ENCODE peak calls at places on chromosome 21, in seven cellular contexts. M, H, B, U, T, A and F are unnamed samples.

GRCh38 chr21:29849735-29850176 is 90.0 kb downstream of the GRIK1 start:
- DNase-seq in A (peak), B (peak), M (no peak), U (peak), T (no peak), H (peak), F (no peak)

GRCh38 chr21:41186763-41187536 is 19.0 kb downstream of the BACE2 start:
- DNase-seq in H (no peak), T (no peak), B (no peak), U (no peak), M (no peak), A (no peak), F (no peak)

GRCh38 chr21:42553435-42553834 is 39.8 kb downstream of the SLC37A1 start:
- DNase-seq in T (no peak), A (no peak), U (no peak), M (no peak), B (no peak), H (no peak), F (no peak)

GRCh38 chr21:42970946-42971653 is 3.3 kb upstream of the PKNOX1 start:
- DNase-seq in M (no peak), B (no peak), T (no peak), A (no peak), U (no peak), H (no peak), F (no peak)

GRCh38 chr21:31182231-31183129 is 144.2 kb upstream of the KRTAP19-8 start:
- DNase-seq in H (no peak), B (no peak), U (no peak), M (no peak), A (no peak), T (peak), F (no peak)

GRCh38 chr21:19010996-19011395 is 607.4 kb upstream of the TMPRSS15 start:
- DNase-seq in T (no peak), A (no peak), B (no peak), H (no peak), U (no peak), M (no peak), F (no peak)

GRCh38 chr21:29604096-29604495 is 305.4 kb downstream of the BACH1 start:
- DNase-seq in H (no peak), T (no peak), U (no peak), M (no peak), A (no peak), B (no peak), F (no peak)

GRCh38 chr21:27202301-27202700 is 235.4 kb upstream of the ADAMTS5 start:
- DNase-seq in T (no peak), A (no peak), H (no peak), U (no peak), M (no peak), B (no peak), F (no peak)

GRCh38 chr21:45643021-45643980 is at the start of gene PCBP3:
- DNase-seq in U (peak), B (peak), M (peak), T (peak), H (peak), A (peak), F (peak)
- TF ChIP-seq POLR2A in U (peak), B (peak), M (peak), T (no peak), H (peak), A (no peak), F (no peak)

DNA sequence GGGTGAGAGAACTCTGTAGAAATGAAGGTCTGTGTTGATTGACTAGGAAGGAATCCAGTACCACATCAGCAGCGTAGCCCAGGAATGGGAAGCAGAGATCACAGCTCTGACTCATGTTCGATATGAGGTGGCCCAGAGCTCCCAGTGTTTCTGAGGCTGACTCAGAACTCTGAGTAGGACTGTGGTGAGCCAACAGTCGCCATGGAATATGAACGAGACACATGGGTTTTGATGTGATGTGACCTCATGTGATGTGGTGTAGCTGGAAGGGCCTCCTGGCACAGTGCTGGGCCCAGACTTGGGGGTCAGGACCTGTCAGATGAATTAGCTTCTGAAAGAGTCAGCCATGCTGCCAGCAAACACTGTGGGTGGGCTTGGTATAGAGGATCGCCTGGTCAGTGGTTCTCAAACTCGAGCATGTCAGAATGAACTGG is 237.0 kb downstream of the MRPL39 start:
- DNase-seq in H (peak), U (no peak), T (no peak), M (no peak), B (no peak), A (no peak), F (no peak)
- TF ChIP-seq POLR2A in H (no peak), U (no peak), T (no peak), M (no peak), B (no peak), A (no peak), F (no peak)

GRCh38 chr21:32771134-32771523 is 426 bp downstream of the PAXBP1 start:
- DNase-seq in A (peak), B (peak), T (peak), H (peak), U (peak), M (peak), F (no peak)
- TF ChIP-seq POLR2A in A (no peak), B (no peak), T (no peak), H (no peak), U (no peak), M (no peak), F (no peak)

DNA sequence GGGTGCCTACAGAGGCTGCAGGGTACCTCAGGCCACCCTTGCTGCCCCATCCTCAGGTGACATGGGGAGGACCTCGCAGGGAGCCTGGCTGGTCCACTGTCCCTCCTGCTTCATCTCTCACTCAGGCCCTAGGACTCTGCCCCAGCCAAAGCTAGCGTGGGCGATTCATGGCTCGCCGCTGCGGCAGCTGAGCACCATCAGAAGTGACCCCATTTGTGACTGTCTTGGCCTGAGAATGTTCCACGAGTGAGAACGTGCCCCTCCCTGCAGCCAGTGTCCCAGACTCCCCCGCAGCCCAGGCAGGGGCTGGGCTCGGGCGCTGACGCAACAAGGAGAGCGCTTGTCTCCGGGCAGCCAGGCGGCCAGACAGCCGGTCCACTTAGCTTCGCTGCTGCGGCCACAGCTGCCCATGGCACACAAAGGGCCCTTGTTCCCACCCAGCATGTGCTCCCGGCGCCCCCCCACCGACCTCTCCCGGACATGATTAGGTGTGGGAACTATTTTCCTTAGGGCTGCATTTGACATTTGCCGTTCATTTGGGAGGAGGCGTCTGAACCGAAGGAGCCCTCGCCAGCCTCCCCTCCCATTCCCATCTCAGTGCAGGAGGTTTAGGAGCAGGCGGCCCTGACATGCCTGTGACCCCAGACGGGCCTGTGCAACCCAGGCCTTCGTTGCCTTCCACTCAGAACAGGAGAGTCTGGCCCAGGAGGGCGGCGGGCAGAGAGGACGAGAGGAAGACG is 19.3 kb upstream of the POFUT2 start:
- DNase-seq in A (peak), U (no peak), B (no peak), T (no peak), M (peak), H (peak), F (no peak)
- TF ChIP-seq POLR2A in A (no peak), U (no peak), B (no peak), T (peak), M (peak), H (peak), F (no peak)

DNA sequence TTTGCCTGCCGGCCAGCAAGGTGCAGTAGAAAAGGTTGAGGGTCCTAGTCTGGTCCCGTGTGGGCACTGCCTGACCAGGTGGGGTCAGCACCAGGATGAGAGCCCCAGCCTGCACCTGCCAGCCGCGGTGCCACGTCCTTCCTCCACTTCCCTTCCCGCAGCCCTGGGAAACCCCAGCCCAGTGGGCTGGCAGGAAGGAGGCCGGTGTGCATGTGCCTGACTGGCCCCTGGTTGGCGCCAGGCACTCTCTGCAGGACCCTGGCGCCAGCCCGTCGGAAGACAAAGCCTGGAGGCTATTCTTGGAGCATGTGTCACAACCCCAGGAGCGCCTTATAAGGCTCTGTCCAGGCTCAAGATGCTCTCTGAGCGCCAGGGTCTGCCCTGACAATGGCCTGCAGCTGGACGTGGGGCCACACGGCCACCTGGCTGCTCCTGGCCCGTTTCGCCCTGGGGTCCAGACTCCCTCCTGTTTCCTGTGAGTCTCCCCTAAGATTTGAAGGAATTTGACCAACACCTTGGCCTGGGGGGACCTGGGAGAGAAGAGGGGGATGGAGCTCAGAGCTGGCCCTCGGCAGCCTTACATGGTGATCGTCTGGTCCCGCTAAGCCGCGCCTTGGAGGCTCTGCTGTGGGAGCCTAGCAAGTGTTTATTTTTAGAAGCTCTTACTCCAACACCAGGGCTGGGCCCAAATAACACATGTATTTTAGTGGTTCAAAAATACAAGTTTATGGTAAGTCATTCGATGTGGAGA is 31.9 kb upstream of the POFUT2 start:
- DNase-seq in U (no peak), M (no peak), B (peak), T (no peak), A (peak), H (no peak), F (no peak)
- TF ChIP-seq POLR2A in U (no peak), M (peak), B (no peak), T (no peak), A (no peak), H (no peak), F (no peak)

GRCh38 chr21:32364387-32364786 is 28.4 kb downstream of the URB1 start:
- DNase-seq in B (no peak), T (no peak), M (no peak), A (peak), H (no peak), U (no peak), F (no peak)
- TF ChIP-seq POLR2A in B (no peak), T (no peak), M (no peak), A (no peak), H (no peak), U (no peak), F (no peak)

GRCh38 chr21:36427502-36427901 is 42.3 kb downstream of the CHAF1B start:
- DNase-seq in H (no peak), M (no peak), B (no peak), T (no peak), A (no peak), U (no peak), F (no peak)

GRCh38 chr21:36431252-36431651 is 46.1 kb downstream of the CHAF1B start:
- DNase-seq in M (no peak), H (no peak), T (no peak), B (no peak), U (no peak), A (no peak), F (no peak)

GRCh38 chr21:36430841-36431240 is 45.6 kb downstream of the CHAF1B start:
- DNase-seq in H (no peak), M (no peak), B (no peak), T (no peak), A (no peak), U (no peak), F (no peak)

GRCh38 chr21:36428789-36429671 is 43.8 kb downstream of the CHAF1B start:
- DNase-seq in T (no peak), H (no peak), A (no peak), M (no peak), B (no peak), U (no peak), F (no peak)

GRCh38 chr21:36429672-36430546 is 44.7 kb downstream of the CHAF1B start:
- DNase-seq in B (peak), M (peak), T (peak), U (peak), A (peak), H (peak), F (no peak)
- TF ChIP-seq POLR2A in B (peak), M (peak), T (no peak), U (peak), A (no peak), H (peak), F (no peak)

GRCh38 chr21:33229776-33230517 is at the start of gene IFNAR2:
- DNase-seq in A (peak), M (peak), U (peak), H (peak), B (peak), T (peak), F (no peak)
- TF ChIP-seq POLR2A in A (no peak), M (peak), U (peak), H (peak), B (peak), T (peak), F (peak)

GRCh38 chr21:36788116-36788515 is 89.2 kb downstream of the SIM2 start:
- DNase-seq in A (no peak), B (peak), H (no peak), M (no peak), U (no peak), T (no peak), F (no peak)
- TF ChIP-seq POLR2A in A (no peak), B (no peak), H (no peak), M (no peak), U (no peak), T (no peak), F (no peak)